ENCODE peak calls at places on chromosomes 13 and 19, in four cellular contexts. E, K, L and S are unnamed samples.
A peak's percentile ranks its signal among the peaks of the same experiment; 100 is the strongest.

GRCh38 chr19:35202722-35203674 is 25.5 kb downstream of the FAM187B start:
- DNase-seq in E (no peak), K (no peak), L (no peak), S (no peak)

GRCh38 chr13:97278395-97279078 is 56.4 kb downstream of the MBNL2 start:
- DNase-seq in E (no peak), L (no peak), K (no peak), S (no peak)

GRCh38 chr19:33788676-33789075 is 8.0 kb upstream of the KCTD15 start:
- DNase-seq in K (no peak), L (no peak), E (no peak), S (no peak)

GRCh38 chr19:50858896-50859295 is 4.2 kb downstream of the KLK3 start:
- DNase-seq in L (no peak), K (peak; percentile 21), E (no peak), S (no peak)

GRCh38 chr13:35283856-35284255 is 192.6 kb downstream of the MAB21L1 start:
- DNase-seq in K (no peak), L (peak; percentile 80), E (no peak), S (no peak)

GRCh38 chr13:82833928-82834327 is 1048.3 kb downstream of the SLITRK1 start:
- DNase-seq in K (no peak), E (no peak), L (no peak), S (no peak)

GRCh38 chr13:49370390-49370789 is 73.5 kb downstream of the CAB39L start:
- DNase-seq in K (no peak), E (no peak), L (no peak), S (peak; percentile 2)

GRCh38 chr19:31586282-31586681 is 237.0 kb upstream of the TSHZ3 start:
- DNase-seq in L (no peak), E (no peak), K (no peak), S (no peak)

GRCh38 chr13:34608326-34608725 is 333.7 kb upstream of the NBEA start:
- DNase-seq in E (no peak), K (no peak), L (no peak), S (no peak)

GRCh38 chr13:110005563-110005962 is 219.2 kb upstream of the IRS2 start:
- DNase-seq in L (no peak), E (no peak), K (no peak), S (no peak)

GRCh38 chr19:16417660-16418596 is 53.8 kb downstream of the EPS15L1 start:
- DNase-seq in E (no peak), K (peak; percentile 87), L (peak; percentile 30), S (peak; percentile 69)

GRCh38 chr19:14661372-14661924 is 13.2 kb downstream of the ADGRE3 start:
- DNase-seq in K (no peak), L (no peak), E (no peak), S (no peak)

GRCh38 chr19:15110418-15110815 is 3.2 kb downstream of the SYDE1 start:
- DNase-seq in L (no peak), K (no peak), E (no peak), S (no peak)

GRCh38 chr13:89214115-89214514 is 1542.9 kb downstream of the SLITRK5 start:
- DNase-seq in K (no peak), E (no peak), L (no peak), S (no peak)

GRCh38 chr13:74306496-74306895 is 172.3 kb upstream of the KLF12 start:
- DNase-seq in E (no peak), K (no peak), L (no peak), S (no peak)

GRCh38 chr13:30545320-30545719 is 72.4 kb upstream of the USPL1 start:
- DNase-seq in K (no peak), L (no peak), E (no peak), S (no peak)

GRCh38 chr13:77390391-77390790 is 63.5 kb upstream of the MYCBP2 start:
- DNase-seq in K (no peak), E (no peak), L (no peak), S (no peak)

GRCh38 chr19:14565765-14566711 is 5.8 kb downstream of the NDUFB7 start:
- DNase-seq in L (no peak), K (no peak), E (no peak), S (no peak)

GRCh38 chr13:24168980-24169379 is 8.5 kb downstream of the SPATA13 start:
- DNase-seq in L (no peak), E (no peak), K (no peak), S (no peak)

GRCh38 chr13:39159393-39159792 is 121.1 kb downstream of the NHLRC3 start:
- DNase-seq in K (no peak), E (no peak), L (no peak), S (no peak)

DNA sequence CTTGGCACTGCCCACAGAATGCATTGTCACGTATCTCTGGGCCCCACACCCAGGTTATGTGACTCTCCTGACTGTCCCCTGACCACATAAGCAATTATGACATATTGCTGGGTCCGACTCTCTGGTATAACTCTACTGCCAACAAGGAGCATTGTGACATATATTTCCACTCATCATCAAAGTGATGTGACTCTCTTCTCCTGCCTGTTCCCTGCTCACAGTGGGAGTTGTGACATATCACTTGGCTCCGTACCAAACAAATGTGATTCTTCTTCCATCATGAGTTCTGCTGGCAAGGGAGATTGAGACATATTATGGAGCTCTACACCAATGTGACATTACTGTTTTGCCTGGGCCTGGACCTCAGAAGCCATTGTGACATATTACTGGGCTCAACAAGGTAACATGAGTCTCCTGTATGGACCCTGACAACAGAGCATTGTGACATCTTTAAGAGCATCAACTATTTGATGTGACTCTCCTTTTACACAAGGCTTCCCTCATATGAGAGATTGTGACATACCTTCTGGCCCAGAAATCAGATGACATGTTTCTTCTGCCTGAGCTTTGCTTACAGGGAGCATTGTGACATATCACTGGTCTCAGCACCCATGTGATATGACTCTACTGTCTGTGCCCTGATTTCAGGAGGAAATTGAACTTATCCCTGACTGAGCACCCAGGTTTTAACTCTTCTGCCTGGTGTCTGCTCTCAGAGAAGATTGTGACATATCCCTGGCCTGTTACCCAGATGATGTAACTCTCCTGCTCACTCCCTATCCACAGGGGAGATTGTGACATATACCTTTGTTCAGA is 15.7 kb upstream of the ZNF681 start:
- DNase-seq in L (no peak), K (no peak), E (no peak), S (no peak)
- TF ChIP-seq CHD4 in L (no peak), K (no peak), E (no peak), S (no peak)

DNA sequence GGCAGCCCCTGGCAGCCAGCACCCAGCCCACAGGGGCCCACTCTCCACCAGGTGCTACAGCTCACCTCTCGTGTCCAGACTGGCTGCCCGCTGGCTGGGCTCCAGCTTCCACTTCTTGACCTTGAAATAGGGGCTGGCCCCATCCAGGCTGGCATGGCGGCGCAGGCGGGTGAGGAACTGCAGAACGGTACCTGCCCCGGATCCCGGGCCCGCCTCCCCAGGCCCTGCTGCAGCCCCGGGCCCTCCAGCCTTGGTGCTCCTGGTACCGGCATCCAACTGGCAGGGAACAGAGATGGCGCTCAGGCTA is 4.5 kb downstream of the CBARP start:
- DNase-seq in E (no peak), L (no peak), K (no peak), S (no peak)
- TF ChIP-seq CEBPB in E (no peak), L (no peak), K (no peak), S (no peak)

GRCh38 chr19:48961673-48962028 is 3.5 kb upstream of the FTL start:
- DNase-seq in E (no peak), K (no peak), L (no peak), S (no peak)

GRCh38 chr19:48959341-48960239 is 4.9 kb downstream of the BAX start:
- DNase-seq in K (no peak), E (no peak), L (no peak), S (no peak)

GRCh38 chr19:48962029-48962848 is 2.9 kb upstream of the FTL start:
- DNase-seq in K (peak; percentile 77), E (no peak), L (peak; percentile 81), S (peak; percentile 94)

GRCh38 chr19:48962849-48963165 is 2.3 kb upstream of the FTL start:
- DNase-seq in L (peak; percentile 47), E (no peak), K (peak; percentile 71), S (no peak)

DNA sequence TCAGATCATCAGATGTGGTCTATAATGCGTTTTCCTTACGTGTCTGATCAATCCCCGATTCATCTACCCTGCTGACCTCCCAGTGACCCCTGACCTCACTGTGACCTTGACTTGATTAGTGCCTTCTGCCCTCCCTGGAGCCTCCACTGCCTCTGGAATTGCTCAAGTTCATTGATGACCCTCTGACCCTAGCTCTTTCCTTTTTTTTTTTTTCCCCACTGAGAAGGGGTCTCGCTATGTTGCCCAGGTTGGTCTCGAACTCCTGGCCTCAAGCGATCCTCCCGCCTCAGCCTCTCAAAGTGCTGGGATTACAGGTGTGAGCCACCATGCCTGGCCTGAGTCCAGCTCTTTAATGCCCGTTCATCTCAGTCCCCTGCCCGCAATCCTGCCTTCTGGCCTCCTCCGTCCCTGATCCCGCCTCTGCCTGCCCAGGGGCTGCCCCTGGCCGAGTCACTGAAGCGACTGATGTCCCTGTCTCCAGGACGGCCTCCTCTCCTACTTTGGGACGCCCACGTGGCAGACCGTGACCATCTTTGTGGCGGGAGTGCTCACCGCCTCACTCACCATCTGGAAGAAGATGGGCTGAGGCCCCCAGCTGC is 4.0 kb upstream of the FTL start:
- DNase-seq in E (no peak), L (peak; percentile 48), K (no peak), S (peak; percentile 57)
- TF ChIP-seq CHD4 in E (no peak), L (no peak), K (no peak), S (no peak)

GRCh38 chr13:112670118-112670517 is 19.7 kb upstream of the ATP11A start:
- DNase-seq in L (peak; percentile 20), K (no peak), E (no peak), S (no peak)

GRCh38 chr13:112668924-112669323 is 20.9 kb upstream of the ATP11A start:
- DNase-seq in K (no peak), E (no peak), L (no peak), S (no peak)

GRCh38 chr13:112661291-112661690 is 28.5 kb upstream of the ATP11A start:
- DNase-seq in L (no peak), E (no peak), K (no peak), S (no peak)

GRCh38 chr13:112658807-112659206 is 31.0 kb upstream of the ATP11A start:
- DNase-seq in K (no peak), L (no peak), E (no peak), S (no peak)

GRCh38 chr13:112664501-112665203 is 25.2 kb upstream of the ATP11A start:
- DNase-seq in K (no peak), L (no peak), E (no peak), S (no peak)
- TF ChIP-seq CEBPB in K (no peak), L (peak; percentile 28), E (no peak), S (no peak)

DNA sequence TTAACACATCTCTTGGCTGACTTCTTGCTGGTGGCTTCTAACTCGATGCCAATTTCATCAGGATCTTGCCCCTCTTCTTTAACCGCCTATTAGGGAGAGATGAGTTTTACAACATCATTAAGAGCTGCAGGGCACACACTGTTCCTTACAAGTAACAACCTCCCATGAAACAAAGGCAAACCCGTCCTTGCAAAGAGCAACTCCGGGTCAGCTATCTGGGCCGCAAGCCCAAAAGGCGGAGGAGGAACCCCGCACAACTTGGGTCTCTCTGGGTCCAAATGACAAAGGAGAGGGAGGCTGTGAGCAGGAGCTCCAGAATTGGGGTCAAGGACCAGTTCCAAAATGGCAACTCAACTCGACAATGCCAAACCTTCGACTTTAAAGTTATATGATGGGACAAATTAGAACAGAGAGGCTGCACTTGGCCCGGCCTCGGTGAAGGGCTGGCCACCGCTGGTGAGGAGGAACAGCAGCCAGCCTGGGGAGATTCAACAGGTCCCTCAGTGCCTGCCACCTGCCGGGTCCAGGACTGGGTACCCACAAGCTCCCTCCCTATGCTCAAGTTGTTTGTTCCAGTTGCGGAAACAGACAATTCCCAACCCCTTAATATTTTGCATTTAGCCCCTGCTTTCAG is 1.1 kb downstream of the SAFB2 start:
- DNase-seq in L (no peak), K (no peak), E (no peak), S (no peak)
- TF ChIP-seq CHD4 in L (no peak), K (no peak), E (no peak), S (no peak)